ENCODE peak calls at places on chromosomes 3 and 15, in five cellular contexts. One of them, this sample, is unnamed.

GRCh38 chr3:158912188-158912587 is 110.3 kb downstream of the MFSD1 start:
- DNase-seq in K562: peak
- DNase-seq in fibroblast of lung: no peak
- DNase-seq in GM23248: no peak
- DNase-seq in DND-41: no peak
- DNase-seq in this sample: no peak

GRCh38 chr3:177776656-177777055 is 579.4 kb upstream of the TBL1XR1 start:
- DNase-seq in K562: no peak
- DNase-seq in fibroblast of lung: peak
- DNase-seq in DND-41: no peak
- DNase-seq in GM23248: peak
- DNase-seq in this sample: no peak

GRCh38 chr15:76376029-76376428 is 39.5 kb downstream of the ISL2 start:
- DNase-seq in fibroblast of lung: no peak
- DNase-seq in GM23248: no peak
- DNase-seq in K562: peak
- DNase-seq in DND-41: no peak
- DNase-seq in this sample: peak

GRCh38 chr15:35533130-35534110 is 12.5 kb downstream of the DPH6 start:
- DNase-seq in fibroblast of lung: peak
- DNase-seq in DND-41: no peak
- DNase-seq in K562: no peak
- DNase-seq in GM23248: peak
- DNase-seq in this sample: no peak

GRCh38 chr15:40314723-40315276 is 7.1 kb upstream of the PLCB2 start:
- DNase-seq in GM23248: peak
- DNase-seq in DND-41: no peak
- DNase-seq in fibroblast of lung: no peak
- DNase-seq in K562: no peak
- DNase-seq in this sample: no peak

GRCh38 chr3:125957674-125958510 is 11.1 kb upstream of the ROPN1B start:
- DNase-seq in DND-41: no peak
- DNase-seq in K562: peak
- DNase-seq in GM23248: no peak
- DNase-seq in fibroblast of lung: no peak
- DNase-seq in this sample: peak

GRCh38 chr3:125115640-125116039 is 59.8 kb upstream of the HEG1 start:
- DNase-seq in fibroblast of lung: peak
- DNase-seq in K562: no peak
- DNase-seq in GM23248: peak
- DNase-seq in DND-41: no peak
- DNase-seq in this sample: peak

GRCh38 chr3:25566358-25566920 is 98.3 kb downstream of the TOP2B start:
- DNase-seq in K562: no peak
- DNase-seq in DND-41: no peak
- DNase-seq in GM23248: no peak
- DNase-seq in fibroblast of lung: no peak
- DNase-seq in this sample: peak

GRCh38 chr3:23623841-23624240 is 181.9 kb upstream of the UBE2E1 start:
- DNase-seq in fibroblast of lung: peak
- DNase-seq in GM23248: no peak
- DNase-seq in K562: no peak
- DNase-seq in DND-41: no peak
- DNase-seq in this sample: no peak

GRCh38 chr3:97111237-97111636 is 296.8 kb downstream of the EPHA6 start:
- DNase-seq in GM23248: no peak
- DNase-seq in fibroblast of lung: no peak
- DNase-seq in DND-41: no peak
- DNase-seq in K562: no peak
- DNase-seq in this sample: no peak

GRCh38 chr3:3800076-3800448 is 831 bp downstream of the LRRN1 start:
- DNase-seq in DND-41: no peak
- DNase-seq in GM23248: no peak
- DNase-seq in K562: no peak
- DNase-seq in fibroblast of lung: no peak
- DNase-seq in this sample: peak

GRCh38 chr3:170038434-170039110 is 777 bp downstream of the GPR160 start:
- DNase-seq in K562: no peak
- DNase-seq in GM23248: peak
- DNase-seq in DND-41: no peak
- DNase-seq in fibroblast of lung: no peak
- DNase-seq in this sample: peak

GRCh38 chr3:97821413-97821809 is 400 bp upstream of the CRYBG3 start:
- DNase-seq in fibroblast of lung: peak
- DNase-seq in DND-41: no peak
- DNase-seq in GM23248: no peak
- DNase-seq in K562: no peak
- DNase-seq in this sample: no peak

GRCh38 chr3:112672716-112673506 is 32.0 kb upstream of the CCDC80 start:
- DNase-seq in fibroblast of lung: no peak
- DNase-seq in GM23248: no peak
- DNase-seq in DND-41: no peak
- DNase-seq in K562: no peak
- DNase-seq in this sample: no peak

GRCh38 chr3:127691494-127691893 is 18.7 kb downstream of the ABTB1 start:
- DNase-seq in K562: no peak
- DNase-seq in fibroblast of lung: no peak
- DNase-seq in GM23248: no peak
- DNase-seq in DND-41: no peak
- DNase-seq in this sample: no peak

GRCh38 chr3:28726840-28727239 is 378.2 kb upstream of the AZI2 start:
- DNase-seq in fibroblast of lung: peak
- DNase-seq in GM23248: peak
- DNase-seq in DND-41: peak
- DNase-seq in K562: no peak
- DNase-seq in this sample: peak

GRCh38 chr3:69425249-69425648 is 39.4 kb upstream of the FRMD4B start:
- DNase-seq in DND-41: peak
- DNase-seq in fibroblast of lung: peak
- DNase-seq in GM23248: peak
- DNase-seq in K562: peak
- DNase-seq in this sample: peak

GRCh38 chr3:11159421-11159904 is 5.2 kb downstream of the HRH1 start:
- DNase-seq in K562: no peak
- DNase-seq in GM23248: peak
- DNase-seq in DND-41: no peak
- DNase-seq in fibroblast of lung: peak
- DNase-seq in this sample: no peak

GRCh38 chr3:54087581-54088410 is 34.6 kb upstream of the CACNA2D3 start:
- DNase-seq in DND-41: no peak
- DNase-seq in GM23248: peak
- DNase-seq in fibroblast of lung: no peak
- DNase-seq in K562: no peak
- DNase-seq in this sample: peak

GRCh38 chr3:97872209-97873042 is 50.6 kb downstream of the CRYBG3 start:
- DNase-seq in fibroblast of lung: peak
- DNase-seq in K562: no peak
- DNase-seq in DND-41: no peak
- DNase-seq in GM23248: peak
- DNase-seq in this sample: no peak

GRCh38 chr3:142890592-142890991 is 1.7 kb upstream of the PCOLCE2 start:
- DNase-seq in K562: no peak
- DNase-seq in fibroblast of lung: no peak
- DNase-seq in DND-41: no peak
- DNase-seq in GM23248: no peak
- DNase-seq in this sample: no peak

GRCh38 chr3:142886938-142887337 is 1.9 kb downstream of the PCOLCE2 start:
- DNase-seq in fibroblast of lung: peak
- DNase-seq in DND-41: no peak
- DNase-seq in GM23248: peak
- DNase-seq in K562: peak
- DNase-seq in this sample: no peak

GRCh38 chr3:142889263-142890014 is 556 bp upstream of the PCOLCE2 start:
- DNase-seq in DND-41: no peak
- DNase-seq in fibroblast of lung: no peak
- DNase-seq in K562: no peak
- DNase-seq in GM23248: no peak
- DNase-seq in this sample: no peak

GRCh38 chr3:142888099-142888483 is 792 bp downstream of the PCOLCE2 start:
- DNase-seq in GM23248: peak
- DNase-seq in DND-41: no peak
- DNase-seq in K562: no peak
- DNase-seq in fibroblast of lung: peak
- DNase-seq in this sample: no peak

DNA sequence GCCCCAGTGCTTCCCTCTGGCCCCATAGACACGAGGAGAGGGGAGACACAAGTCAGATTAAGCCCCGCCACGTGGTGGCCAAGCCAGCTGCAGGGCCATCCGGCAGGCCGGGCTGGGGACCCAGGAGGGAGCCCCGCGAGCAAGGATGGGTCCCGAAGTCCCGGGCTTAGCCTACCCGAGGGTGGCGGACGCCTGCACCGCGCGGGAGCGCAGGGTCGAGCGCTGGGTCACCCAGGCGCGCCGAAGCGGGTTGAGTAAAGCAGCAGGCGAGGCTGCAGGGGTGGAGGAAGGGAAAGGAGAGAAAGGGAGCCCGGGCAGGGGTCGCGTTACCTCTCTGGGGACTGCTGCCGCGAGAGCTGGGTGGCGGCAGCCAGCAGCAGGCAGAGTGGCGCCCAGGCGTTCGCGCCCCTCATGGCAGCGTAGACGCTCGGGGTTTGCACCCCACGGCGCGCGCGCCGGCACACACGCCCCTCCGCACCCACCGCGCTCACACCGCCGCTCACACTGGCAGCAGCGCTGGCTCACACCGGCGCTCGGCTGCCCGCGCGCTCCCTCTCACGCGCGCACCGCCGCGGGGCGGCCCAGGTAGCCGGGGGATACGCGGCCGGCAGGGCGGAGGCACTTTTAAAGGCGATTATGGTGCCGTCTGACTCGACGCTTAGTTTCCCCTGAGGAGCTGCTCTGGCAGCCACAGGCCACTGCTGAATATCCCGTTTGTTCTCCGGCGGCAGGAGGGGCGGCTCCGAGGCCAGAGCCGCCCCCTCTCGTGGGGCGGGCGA is at the start of gene PCOLCE2:
- DNase-seq in fibroblast of lung: no peak
- DNase-seq in DND-41: no peak
- DNase-seq in K562: peak
- DNase-seq in GM23248: peak
- DNase-seq in this sample: peak
- TF ChIP-seq EZH2 in fibroblast of lung: no peak
- TF ChIP-seq EZH2 in DND-41: no peak
- TF ChIP-seq EZH2 in K562: no peak
- TF ChIP-seq EZH2 in GM23248: no peak
- TF ChIP-seq EZH2 in this sample: peak

DNA sequence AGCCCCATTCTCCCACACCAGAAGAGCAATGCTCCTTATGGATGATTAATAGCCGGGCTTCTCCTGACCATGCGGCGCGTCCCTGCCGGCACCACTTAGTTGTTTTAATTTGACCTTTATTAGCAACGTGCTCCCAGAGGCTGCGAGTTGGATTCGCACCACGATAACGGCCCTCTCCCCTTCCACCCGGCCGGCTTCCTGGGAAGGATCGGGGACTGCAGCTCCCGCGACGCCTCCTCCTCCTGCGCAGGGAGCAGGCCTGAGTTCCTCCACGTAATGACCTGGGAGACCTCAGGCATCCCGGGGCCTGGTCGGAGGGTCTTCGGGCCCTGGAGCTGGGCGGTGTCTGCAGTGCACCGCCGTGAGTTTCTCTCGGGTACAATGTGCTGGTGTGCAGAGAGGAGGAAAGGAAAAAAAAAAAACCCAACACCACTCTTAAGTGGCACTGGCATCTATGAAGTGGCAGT is 243.3 kb upstream of the TOPAZ1 start:
- DNase-seq in GM23248: peak
- DNase-seq in K562: no peak
- DNase-seq in fibroblast of lung: peak
- DNase-seq in DND-41: no peak
- DNase-seq in this sample: peak
- TF ChIP-seq EZH2 in GM23248: peak
- TF ChIP-seq EZH2 in K562: no peak
- TF ChIP-seq EZH2 in fibroblast of lung: no peak
- TF ChIP-seq EZH2 in DND-41: no peak
- TF ChIP-seq EZH2 in this sample: peak

DNA sequence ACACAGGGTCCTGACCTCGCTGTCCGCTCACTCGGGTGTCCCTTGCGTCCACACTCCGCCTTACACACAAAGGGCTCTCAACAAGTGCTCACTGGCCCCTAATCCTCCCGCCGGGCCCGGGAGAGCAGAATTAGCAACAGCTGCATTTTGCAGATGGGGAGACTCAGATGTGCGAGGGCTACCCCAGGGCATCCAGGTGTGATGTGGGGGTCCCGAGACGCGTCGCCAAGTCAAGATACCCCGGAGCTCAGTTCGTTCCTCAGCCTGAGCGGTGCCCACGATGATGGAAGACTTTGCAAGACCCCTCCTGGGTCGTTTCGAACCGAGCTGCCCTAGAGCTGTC is 14.9 kb upstream of the WNT7A start:
- DNase-seq in GM23248: no peak
- DNase-seq in K562: no peak
- DNase-seq in fibroblast of lung: no peak
- DNase-seq in DND-41: no peak
- DNase-seq in this sample: no peak
- TF ChIP-seq EZH2 in GM23248: no peak
- TF ChIP-seq EZH2 in K562: no peak
- TF ChIP-seq EZH2 in fibroblast of lung: no peak
- TF ChIP-seq EZH2 in DND-41: no peak
- TF ChIP-seq EZH2 in this sample: no peak

GRCh38 chr15:98422086-98422478 is 226.3 kb upstream of the IGF1R start:
- DNase-seq in fibroblast of lung: no peak
- DNase-seq in DND-41: no peak
- DNase-seq in GM23248: no peak
- DNase-seq in K562: no peak
- DNase-seq in this sample: no peak

GRCh38 chr15:98419173-98419814 is 229.0 kb upstream of the IGF1R start:
- DNase-seq in fibroblast of lung: no peak
- DNase-seq in GM23248: no peak
- DNase-seq in DND-41: no peak
- DNase-seq in K562: no peak
- DNase-seq in this sample: no peak

GRCh38 chr15:98425173-98425572 is 223.2 kb upstream of the IGF1R start:
- DNase-seq in fibroblast of lung: no peak
- DNase-seq in GM23248: no peak
- DNase-seq in DND-41: no peak
- DNase-seq in K562: no peak
- DNase-seq in this sample: no peak

GRCh38 chr15:98420837-98421236 is 227.5 kb upstream of the IGF1R start:
- DNase-seq in fibroblast of lung: no peak
- DNase-seq in K562: no peak
- DNase-seq in GM23248: peak
- DNase-seq in DND-41: no peak
- DNase-seq in this sample: no peak

DNA sequence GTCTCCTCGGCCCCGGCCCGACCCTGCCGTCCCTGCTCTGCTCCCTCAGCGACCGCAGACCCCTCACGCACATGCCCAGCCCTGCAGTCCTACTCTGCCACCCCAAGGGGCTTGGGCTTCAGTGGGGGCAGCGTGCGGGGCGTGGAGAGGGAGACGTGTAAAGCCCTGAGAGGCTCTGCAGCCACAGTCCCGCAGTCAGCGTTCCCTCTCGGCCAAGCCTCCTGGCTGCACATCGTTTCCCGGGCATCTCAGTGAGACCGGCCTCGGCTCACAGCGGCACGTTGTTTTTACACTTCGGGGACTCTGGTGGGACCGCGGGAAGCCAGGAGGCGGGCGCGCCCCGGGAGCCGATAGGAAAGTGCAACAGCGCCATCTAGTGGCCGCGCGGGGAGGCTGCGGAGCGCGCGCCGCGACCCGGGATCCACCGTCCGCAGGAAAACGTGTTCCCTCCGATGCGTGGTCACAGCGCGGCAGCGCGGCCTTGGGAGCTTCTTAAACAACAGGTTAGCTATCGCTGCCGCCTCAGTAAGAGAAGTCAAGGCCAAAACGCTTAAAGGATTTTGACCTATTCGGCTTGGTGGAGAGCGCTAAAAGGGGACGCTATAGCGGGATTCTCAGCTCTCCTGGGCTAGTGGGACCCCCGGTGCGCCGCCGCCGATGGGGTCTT is 226.8 kb upstream of the IGF1R start:
- DNase-seq in DND-41: peak
- DNase-seq in fibroblast of lung: peak
- DNase-seq in K562: peak
- DNase-seq in GM23248: peak
- DNase-seq in this sample: peak
- TF ChIP-seq EZH2 in DND-41: no peak
- TF ChIP-seq EZH2 in fibroblast of lung: peak
- TF ChIP-seq EZH2 in K562: no peak
- TF ChIP-seq EZH2 in GM23248: no peak
- TF ChIP-seq EZH2 in this sample: peak

This sample was measured in neural progenitor cell.